ENCODE peak calls at places on chromosome 2, in eight cellular contexts. Y, G, F, Q, Z, T, H and A are unnamed samples.

GRCh38 chr2:110716959-110717645 is 15.3 kb upstream of the ACOXL start:
- DNase-seq in H (no peak), T (no peak), Y (no peak), Z (no peak), F (no peak), Q (no peak), G (no peak), A (no peak)

GRCh38 chr2:46241344-46241743 is 55.9 kb upstream of the EPAS1 start:
- DNase-seq in T (no peak), G (no peak), Q (no peak), Y (peak; percentile 7), Z (no peak), H (no peak), F (no peak), A (no peak)

GRCh38 chr2:26986576-26986975 is 16.1 kb downstream of the MAPRE3 start:
- DNase-seq in H (no peak), F (no peak), Q (no peak), Z (no peak), Y (no peak), G (no peak), T (no peak), A (no peak)

GRCh38 chr2:226115832-226116200 is 683.8 kb downstream of the IRS1 start:
- DNase-seq in Y (no peak), H (no peak), T (no peak), F (no peak), G (no peak), Q (no peak), Z (no peak), A (peak; percentile 59)

GRCh38 chr2:20663196-20664070 is 3.5 kb upstream of the GDF7 start:
- DNase-seq in F (no peak), H (no peak), Y (no peak), Q (no peak), T (no peak), Z (no peak), G (no peak), A (no peak)

GRCh38 chr2:224801360-224801759 is 85.2 kb upstream of the CCDC195 start:
- DNase-seq in Q (no peak), F (no peak), G (no peak), T (no peak), Y (no peak), Z (no peak), H (no peak), A (no peak)

GRCh38 chr2:64784168-64785061 is 130.7 kb upstream of the SERTAD2 start:
- DNase-seq in Y (no peak), T (no peak), Z (no peak), G (no peak), Q (no peak), H (no peak), F (no peak), A (no peak)

GRCh38 chr2:46335404-46335965 is 38.3 kb downstream of the EPAS1 start:
- DNase-seq in G (no peak), Y (no peak), Z (no peak), F (peak; percentile 71), T (no peak), Q (peak; percentile 70), H (no peak), A (no peak)

GRCh38 chr2:8534729-8535397 is 147.0 kb upstream of the ID2 start:
- DNase-seq in G (no peak), T (no peak), Z (peak; percentile 42), Q (peak; percentile 73), Y (no peak), H (no peak), F (peak; percentile 63), A (no peak)

GRCh38 chr2:23425338-23425871 is 40.4 kb downstream of the KLHL29 start:
- DNase-seq in Q (no peak), F (no peak), H (no peak), G (no peak), Z (no peak), Y (no peak), T (no peak), A (no peak)

GRCh38 chr2:85790499-85790898 is 36.7 kb downstream of the ATOH8 start:
- DNase-seq in G (no peak), Z (no peak), H (no peak), T (no peak), Q (no peak), Y (no peak), F (no peak), A (no peak)

GRCh38 chr2:64405476-64406406 is 48.2 kb upstream of the LGALSL start:
- DNase-seq in Y (no peak), F (no peak), Z (no peak), H (no peak), T (no peak), Q (no peak), G (no peak), A (no peak)

GRCh38 chr2:64412671-64413070 is 41.3 kb upstream of the LGALSL start:
- DNase-seq in F (no peak), G (no peak), H (no peak), T (no peak), Z (no peak), Q (no peak), Y (no peak), A (no peak)

GRCh38 chr2:64359892-64360657 is 93.9 kb upstream of the LGALSL start:
- DNase-seq in G (peak; percentile 74), Z (peak; percentile 78), Q (no peak), F (no peak), H (no peak), Y (no peak), T (no peak), A (no peak)